ENCODE peak calls at places on chromosomes 16 and 17, in eight cellular contexts. W, V, T, G, D, R, Y and I are unnamed samples.
A peak's percentile ranks its signal among the peaks of the same experiment; 100 is the strongest.

GRCh38 chr16:84397090-84397489 is 28.8 kb downstream of the ATP2C2 start:
- DNase-seq in W (no peak), V (no peak), T (no peak), G (no peak), D (no peak), R (no peak), Y (no peak), I (no peak)

GRCh38 chr16:71627631-71628236 is 1.8 kb downstream of the MARVELD3 start:
- DNase-seq in W (no peak), V (no peak), T (no peak), G (peak; percentile 33), D (no peak), R (no peak), Y (no peak), I (no peak)

GRCh38 chr16:55052335-55053070 is 121.8 kb downstream of the IRX5 start:
- DNase-seq in W (no peak), V (no peak), T (no peak), G (no peak), D (no peak), R (no peak), Y (no peak), I (no peak)

GRCh38 chr16:66367968-66368891 is 1.7 kb downstream of the CDH5 start:
- DNase-seq in W (no peak), V (no peak), T (no peak), G (peak; percentile 44), D (no peak), R (no peak), Y (no peak), I (no peak)

GRCh38 chr17:29386760-29387159 is 3.4 kb upstream of the TAOK1 start:
- DNase-seq in W (no peak), V (no peak), T (no peak), G (no peak), D (no peak), R (no peak), Y (no peak), I (no peak)

GRCh38 chr16:7763111-7763510 is 430.5 kb downstream of the RBFOX1 start:
- DNase-seq in W (no peak), V (no peak), T (no peak), G (no peak), D (no peak), R (no peak), Y (no peak), I (no peak)

GRCh38 chr16:57808589-57808988 is 6.3 kb upstream of the KIFC3 start:
- DNase-seq in W (no peak), V (no peak), T (no peak), G (no peak), D (no peak), R (no peak), Y (no peak), I (no peak)

GRCh38 chr17:2393184-2393953 is 7.5 kb downstream of the MNT start:
- DNase-seq in W (no peak), V (peak; percentile 80), T (peak; percentile 76), G (peak; percentile 95), D (peak; percentile 89), R (peak; percentile 93), Y (peak; percentile 74), I (peak; percentile 73)

GRCh38 chr17:34241062-34241461 is 14.0 kb upstream of the CCL2 start:
- DNase-seq in W (no peak), V (no peak), T (no peak), G (no peak), D (no peak), R (no peak), Y (no peak), I (no peak)

GRCh38 chr17:42457107-42457787 is 1.4 kb upstream of the ATP6V0A1 start:
- DNase-seq in W (no peak), V (no peak), T (no peak), G (no peak), D (no peak), R (no peak), Y (no peak), I (no peak)

GRCh38 chr16:30948956-30949654 is at the start of gene ORAI3:
- DNase-seq in W (no peak), V (peak; percentile 50), T (no peak), G (peak; percentile 84), D (peak; percentile 37), R (peak; percentile 22), Y (no peak), I (no peak)